ENCODE peak calls at places on chromosomes 4 and X, in nine cellular contexts. B is naive thymus-derived CD4-positive, alpha-beta T cell; P is substantia nigra; N is GM23248; R is IMR-90; C is upper lobe of right lung; V is head of caudate nucleus; H is thoracic aorta; E is midbrain. W is an unnamed sample.

GRCh38 chr4:17705107-17705506 is 76.3 kb downstream of the FAM184B start:
- DNase-seq in C (no peak), B (no peak), P (no peak), V (no peak), N (no peak), R (no peak), E (no peak), H (no peak), W (no peak)

GRCh38 chrX:104098151-104098808 is 14.0 kb upstream of the ZCCHC18 start:
- DNase-seq in P (peak), B (peak), R (peak), C (no peak), V (peak), N (peak), H (no peak), E (peak), W (peak)

GRCh38 chrX:46582964-46583363 is 9.4 kb downstream of the CHST7 start:
- DNase-seq in N (peak), B (no peak), C (no peak), H (no peak), E (peak), P (no peak), R (peak), V (no peak), W (peak)

GRCh38 chr4:2036327-2036726 is 22.8 kb upstream of the NAT8L start:
- DNase-seq in H (no peak), N (no peak), E (no peak), P (no peak), C (peak), V (no peak), R (no peak), B (no peak), W (no peak)

GRCh38 chr4:123299212-123299651 is 97.4 kb upstream of the SPRY1 start:
- DNase-seq in C (no peak), N (peak), P (no peak), V (no peak), R (peak), E (no peak), H (no peak), B (no peak), W (peak)

GRCh38 chrX:74383611-74384010 is 37.7 kb upstream of the SLC16A2 start:
- DNase-seq in B (peak), P (no peak), V (peak), H (no peak), R (peak), C (no peak), E (peak), N (peak), W (peak)

GRCh38 chrX:30010471-30010870 is 204.9 kb upstream of the MAGEB2 start:
- DNase-seq in E (no peak), V (no peak), H (no peak), B (no peak), N (no peak), C (no peak), R (peak), P (no peak), W (no peak)

GRCh38 chr4:123046096-123046495 is 123.7 kb upstream of the NUDT6 start:
- DNase-seq in B (no peak), P (no peak), C (no peak), V (no peak), N (no peak), H (no peak), E (no peak), R (no peak), W (no peak)

GRCh38 chr4:159142254-159142653 is 39.4 kb downstream of the RAPGEF2 start:
- DNase-seq in C (no peak), R (peak), N (peak), B (no peak), P (no peak), H (no peak), E (no peak), V (no peak), W (no peak)

GRCh38 chr4:8537041-8537461 is 43.1 kb upstream of the GPR78 start:
- DNase-seq in H (peak), R (peak), P (peak), C (no peak), V (no peak), E (no peak), N (peak), B (no peak), W (peak)

GRCh38 chr4:57658188-57658587 is 548.0 kb upstream of the IGFBP7 start:
- DNase-seq in B (no peak), C (no peak), P (no peak), V (no peak), N (no peak), H (no peak), E (no peak), R (no peak), W (no peak)

GRCh38 chr4:21949073-21949457 is 493 bp upstream of the KCNIP4 start:
- DNase-seq in H (no peak), R (no peak), N (peak), E (no peak), C (peak), V (no peak), P (peak), B (no peak), W (peak)

GRCh38 chrX:41250867-41251266 is 83.1 kb upstream of the DDX3X start:
- DNase-seq in R (no peak), H (no peak), N (no peak), C (no peak), E (no peak), B (no peak), P (no peak), V (no peak), W (no peak)

GRCh38 chr4:161252520-161253141 is 911.2 kb downstream of the FSTL5 start:
- DNase-seq in H (no peak), V (no peak), B (no peak), P (no peak), E (no peak), N (peak), R (peak), C (no peak), W (peak)

GRCh38 chr4:94577136-94577535 is 125.4 kb downstream of the PDLIM5 start:
- DNase-seq in E (peak), P (peak), V (peak), B (no peak), C (no peak), R (peak), H (peak), N (peak), W (peak)

GRCh38 chr4:137495578-137495977 is 36.7 kb downstream of the PCDH18 start:
- DNase-seq in C (no peak), V (no peak), E (no peak), N (no peak), R (no peak), P (no peak), H (no peak), B (no peak), W (no peak)

GRCh38 chr4:118968006-118968405 is 79.4 kb downstream of the SYNPO2 start:
- DNase-seq in E (peak), R (peak), C (no peak), V (peak), P (peak), B (no peak), N (peak), H (no peak), W (no peak)

GRCh38 chr4:137283737-137284136 is 248.6 kb downstream of the PCDH18 start:
- DNase-seq in H (no peak), V (no peak), C (no peak), R (peak), E (no peak), N (peak), P (no peak), B (no peak), W (no peak)

GRCh38 chr4:172895699-172896098 is 272.9 kb upstream of the GALNT7 start:
- DNase-seq in H (no peak), C (no peak), B (no peak), R (no peak), P (no peak), N (no peak), E (no peak), V (no peak), W (no peak)

GRCh38 chr4:154577324-154577723 is 13.2 kb downstream of the FGA start:
- DNase-seq in B (no peak), V (no peak), C (no peak), R (no peak), N (no peak), H (no peak), E (no peak), P (no peak), W (no peak)

GRCh38 chr4:69860521-69861298 is 765 bp upstream of the SULT1E1 start:
- DNase-seq in R (no peak), E (no peak), V (no peak), H (no peak), C (no peak), B (no peak), N (no peak), P (no peak), W (no peak)

GRCh38 chr4:184958127-184958806 is 60.0 kb upstream of the HELT start:
- DNase-seq in P (no peak), H (no peak), E (no peak), N (no peak), R (no peak), B (no peak), V (no peak), C (no peak), W (peak)

GRCh38 chr4:143701365-143701764 is 890 bp upstream of the FREM3 start:
- DNase-seq in R (no peak), P (no peak), H (no peak), E (no peak), N (no peak), B (no peak), V (no peak), C (no peak), W (no peak)

GRCh38 chrX:129771266-129771995 is 8.3 kb upstream of the SASH3 start:
- DNase-seq in P (no peak), B (peak), N (no peak), H (no peak), V (no peak), E (no peak), C (no peak), R (no peak), W (no peak)

GRCh38 chr4:162644346-162644745 is 480.5 kb upstream of the FSTL5 start:
- DNase-seq in B (no peak), E (no peak), V (no peak), C (no peak), H (no peak), P (no peak), R (no peak), N (peak), W (no peak)

GRCh38 chrX:54045563-54046228 is 1.4 kb upstream of the PHF8 start:
- DNase-seq in H (no peak), P (no peak), C (no peak), V (no peak), R (no peak), E (no peak), N (no peak), B (no peak), W (no peak)

GRCh38 chrX:107507093-107507743 is 57.8 kb downstream of the FRMPD3 start:
- DNase-seq in N (no peak), B (no peak), P (no peak), E (no peak), V (no peak), R (no peak), C (no peak), H (no peak), W (no peak)

GRCh38 chr4:189773909-189774308 is 166.8 kb upstream of the FRG1 start:
- DNase-seq in H (no peak), B (no peak), V (no peak), E (no peak), C (no peak), R (peak), P (no peak), N (peak), W (peak)

GRCh38 chrX:21806691-21807090 is 32.7 kb upstream of the MBTPS2 start:
- DNase-seq in B (no peak), N (peak), C (no peak), E (no peak), V (no peak), P (no peak), H (no peak), R (peak), W (peak)

GRCh38 chrX:14409341-14409740 is 120.0 kb upstream of the GLRA2 start:
- DNase-seq in R (no peak), H (no peak), P (no peak), B (no peak), C (no peak), E (no peak), V (no peak), N (peak), W (peak)

GRCh38 chr4:113952452-113953029 is 26.9 kb downstream of the ARSJ start:
- DNase-seq in V (no peak), C (no peak), H (no peak), N (peak), B (peak), R (peak), E (no peak), P (no peak), W (peak)

GRCh38 chrX:153524234-153524633 is 6.8 kb downstream of the ATP2B3 start:
- DNase-seq in R (no peak), P (no peak), H (no peak), N (no peak), V (no peak), B (no peak), E (no peak), C (no peak), W (no peak)

GRCh38 chr4:78560296-78560963 is 8.9 kb downstream of the ANXA3 start:
- DNase-seq in V (no peak), B (no peak), N (peak), C (no peak), E (no peak), R (peak), H (no peak), P (no peak), W (no peak)

GRCh38 chrX:24148118-24148517 is 1.4 kb upstream of the ZFX start:
- DNase-seq in N (no peak), C (no peak), R (peak), B (peak), E (peak), H (no peak), V (no peak), P (no peak), W (no peak)

GRCh38 chr4:138192113-138192512 is 50.0 kb downstream of the SLC7A11 start:
- DNase-seq in C (no peak), B (no peak), H (no peak), E (no peak), N (peak), R (peak), P (no peak), V (no peak), W (no peak)

GRCh38 chr4:173318648-173319211 is 15.4 kb downstream of the HMGB2 start:
- DNase-seq in N (peak), B (peak), P (no peak), H (no peak), V (no peak), R (peak), C (no peak), E (peak), W (peak)

W was measured in A673.